ENCODE peak calls at places on chromosomes 3 and 15, in five cellular contexts. J is astrocyte, E is transverse colon, S is AG04449, B is HFF-Myc. P is an unnamed sample.

GRCh38 chr3:138400651-138401070 is 33.8 kb upstream of the ESYT3 start:
- DNase-seq in J (no peak), E (no peak), S (no peak), B (no peak), P (no peak)

GRCh38 chr15:70278644-70279043 is 180.9 kb upstream of the TLE3 start:
- DNase-seq in J (no peak), E (no peak), S (no peak), B (no peak), P (no peak)

GRCh38 chr3:32315441-32315840 is 76.2 kb upstream of the CMTM7 start:
- DNase-seq in J (no peak), E (no peak), S (no peak), B (no peak), P (no peak)

GRCh38 chr15:59532770-59533379 is 78.7 kb upstream of the GCNT3 start:
- DNase-seq in J (no peak), E (peak; percentile 50), S (no peak), B (no peak), P (no peak)

GRCh38 chr15:30859091-30859874 is 44.4 kb upstream of the FAN1 start:
- DNase-seq in J (peak; percentile 4), E (no peak), S (peak; percentile 17), B (no peak), P (peak; percentile 13)

GRCh38 chr3:11371758-11372157 is 99.6 kb downstream of the ATG7 start:
- DNase-seq in J (no peak), E (no peak), S (no peak), B (no peak), P (no peak)

GRCh38 chr15:51938286-51938685 is 33.3 kb downstream of the LEO1 start:
- DNase-seq in J (no peak), E (no peak), S (no peak), B (no peak), P (no peak)

GRCh38 chr15:60128000-60128376 is 123.9 kb downstream of the FOXB1 start:
- DNase-seq in J (peak; percentile 47), E (no peak), S (no peak), B (no peak), P (no peak)

GRCh38 chr15:29122506-29122905 is 147.1 kb downstream of the NSMCE3 start:
- DNase-seq in J (no peak), E (no peak), S (no peak), B (no peak), P (no peak)

GRCh38 chr3:115922681-115923347 is 299.5 kb downstream of the GAP43 start:
- DNase-seq in J (peak; percentile 54), E (no peak), S (peak; percentile 16), B (peak; percentile 22), P (peak; percentile 4)

GRCh38 chr15:83106994-83107840 is at the start of gene TM6SF1:
- DNase-seq in J (no peak), E (no peak), S (no peak), B (no peak), P (no peak)

GRCh38 chr15:78811124-78811824 is at the start of gene ADAMTS7:
- DNase-seq in J (peak; percentile 46), E (peak; percentile 69), S (no peak), B (peak; percentile 10), P (no peak)

GRCh38 chr3:123576119-123576518 is 8.7 kb downstream of the HACD2 start:
- DNase-seq in J (peak; percentile 46), E (no peak), S (no peak), B (no peak), P (no peak)

GRCh38 chr15:59028387-59028955 is 41.0 kb downstream of the RNF111 start:
- DNase-seq in J (no peak), E (no peak), S (no peak), B (no peak), P (no peak)

GRCh38 chr3:119637679-119638525 is 22.5 kb downstream of the POPDC2 start:
- DNase-seq in J (peak; percentile 93), E (no peak), S (peak; percentile 79), B (peak; percentile 69), P (peak; percentile 84)

GRCh38 chr3:24087469-24087868 is 142.4 kb downstream of the NR1D2 start:
- DNase-seq in J (no peak), E (no peak), S (no peak), B (no peak), P (no peak)

GRCh38 chr3:57080171-57080570 is 19.7 kb downstream of the SPATA12 start:
- DNase-seq in J (no peak), E (no peak), S (no peak), B (no peak), P (no peak)

GRCh38 chr3:126962756-126963155 is 20.2 kb upstream of the PLXNA1 start:
- DNase-seq in J (no peak), E (no peak), S (no peak), B (no peak), P (no peak)

GRCh38 chr3:187072582-187072981 is 66.7 kb downstream of the RPL39L start:
- DNase-seq in J (no peak), E (no peak), S (no peak), B (no peak), P (no peak)

GRCh38 chr15:83207622-83208356 is at the start of gene HDGFL3:
- DNase-seq in J (peak; percentile 29), E (peak; percentile 45), S (no peak), B (no peak), P (no peak)

GRCh38 chr3:131702156-131702555 is 199.4 kb upstream of the MRPL3 start:
- DNase-seq in J (peak; percentile 25), E (no peak), S (peak; percentile 50), B (no peak), P (peak; percentile 13)

GRCh38 chr15:96494530-96494929 is 164.0 kb downstream of the NR2F2 start:
- DNase-seq in J (no peak), E (no peak), S (no peak), B (no peak), P (no peak)

GRCh38 chr15:79595995-79596622 is 164.0 kb downstream of the MINAR1 start:
- DNase-seq in J (peak; percentile 52), E (peak; percentile 47), S (no peak), B (peak; percentile 72), P (peak; percentile 21)

GRCh38 chr15:64928626-64929220 is 17.0 kb downstream of the ANKDD1A start:
- DNase-seq in J (no peak), E (no peak), S (no peak), B (no peak), P (no peak)

GRCh38 chr15:68268405-68268804 is 9.1 kb upstream of the FEM1B start:
- DNase-seq in J (no peak), E (no peak), S (no peak), B (no peak), P (no peak)

GRCh38 chr3:123147754-123148535 is 53.8 kb upstream of the SEC22A start:
- DNase-seq in J (no peak), E (no peak), S (no peak), B (no peak), P (no peak)

GRCh38 chr3:113676252-113676651 is 20.2 kb downstream of the USF3 start:
- DNase-seq in J (no peak), E (no peak), S (no peak), B (no peak), P (no peak)

GRCh38 chr3:36557021-36557707 is 176.9 kb downstream of the STAC start:
- DNase-seq in J (no peak), E (no peak), S (no peak), B (no peak), P (no peak)

GRCh38 chr3:44028-44676 is 152.4 kb upstream of the CHL1 start:
- DNase-seq in J (no peak), E (no peak), S (no peak), B (no peak), P (no peak)

GRCh38 chr15:45199136-45199810 is 11.5 kb upstream of the SHF start:
- DNase-seq in J (peak; percentile 8), E (peak; percentile 47), S (no peak), B (no peak), P (no peak)

GRCh38 chr15:80188293-80188692 is 35.5 kb downstream of the FAH start:
- DNase-seq in J (no peak), E (no peak), S (no peak), B (no peak), P (no peak)

GRCh38 chr15:79315623-79316328 is 4.9 kb downstream of the TMED3 start:
- DNase-seq in J (no peak), E (no peak), S (no peak), B (no peak), P (no peak)

GRCh38 chr3:156477306-156477705 is 77.6 kb downstream of the SSR3 start:
- DNase-seq in J (peak; percentile 87), E (no peak), S (no peak), B (no peak), P (peak; percentile 32)

GRCh38 chr3:134357261-134357913 is 16.9 kb downstream of the AMOTL2 start:
- DNase-seq in J (no peak), E (no peak), S (no peak), B (no peak), P (no peak)
- H3K4me3 ChIP-seq in J (no peak overlapping the region), E (no peak overlapping the region), S (no peak overlapping the region), B (no peak overlapping the region), P (no peak overlapping the region)

DNA sequence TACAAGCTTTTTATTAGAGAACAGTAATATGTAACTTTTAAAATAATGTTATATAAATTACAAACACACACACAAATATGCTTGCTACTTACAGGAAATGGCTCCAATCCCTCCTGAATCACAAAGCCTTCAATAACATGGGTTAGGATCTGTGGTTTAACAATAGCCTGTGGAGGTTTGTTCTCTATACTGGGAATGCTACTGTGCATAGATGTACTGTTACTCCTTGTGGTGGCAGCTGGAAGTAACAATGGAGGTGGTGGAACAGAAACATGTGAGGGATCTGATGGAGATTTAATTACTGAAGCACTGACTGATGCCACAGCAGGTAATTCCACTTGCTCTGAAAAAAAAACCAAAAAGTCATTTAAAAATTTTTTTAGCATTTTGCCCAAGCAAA is 64.4 kb downstream of the PHC3 start:
- DNase-seq in J (no peak), E (no peak), S (no peak), B (no peak), P (no peak)
- TF ChIP-seq CTCF in J (peak; percentile 32), E (peak; percentile 25), S (peak; percentile 9), B (no peak), P (peak; percentile 30)

GRCh38 chr3:176920806-176921205 is 276.5 kb downstream of the TBL1XR1 start:
- DNase-seq in J (no peak), E (no peak), S (no peak), B (no peak), P (no peak)

GRCh38 chr3:176914764-176915163 is 282.5 kb downstream of the TBL1XR1 start:
- DNase-seq in J (no peak), E (no peak), S (no peak), B (no peak), P (no peak)

GRCh38 chr3:176919836-176920760 is 277.2 kb downstream of the TBL1XR1 start:
- DNase-seq in J (peak; percentile 86), E (no peak), S (peak; percentile 14), B (peak; percentile 6), P (no peak)

GRCh38 chr3:176916777-176917176 is 280.5 kb downstream of the TBL1XR1 start:
- DNase-seq in J (no peak), E (no peak), S (no peak), B (no peak), P (no peak)
- H3K4me3 ChIP-seq in J (no peak overlapping the region), E (no peak overlapping the region), S (no peak overlapping the region), B (no peak overlapping the region), P (no peak overlapping the region)

GRCh38 chr3:64224826-64225606 is at the start of gene PRICKLE2:
- DNase-seq in J (peak; percentile 90), E (peak; percentile 57), S (peak; percentile 69), B (peak; percentile 76), P (peak; percentile 78)
- TF ChIP-seq CTCF in J (no peak), E (no peak), S (peak; percentile 22), B (no peak), P (peak; percentile 31)